ENCODE peak calls at places on chromosomes 16 and 17, in seven cellular contexts. One of them, this sample, is unnamed.

GRCh38 chr17:4485676-4486646 is 12.7 kb upstream of the SPNS2 start:
- DNase-seq in neuronal stem cell: no peak
- DNase-seq in H9: no peak
- DNase-seq in H1: no peak
- DNase-seq in IMR-90: no peak
- DNase-seq in mesenchymal stem cell: no peak
- DNase-seq in trophoblast cell: peak
- DNase-seq in this sample: no peak

GRCh38 chr17:20922128-20922670 is 120.6 kb downstream of the USP22 start:
- DNase-seq in H9: no peak
- DNase-seq in trophoblast cell: peak
- DNase-seq in neuronal stem cell: no peak
- DNase-seq in IMR-90: peak
- DNase-seq in H1: no peak
- DNase-seq in mesenchymal stem cell: peak
- DNase-seq in this sample: no peak

GRCh38 chr17:55420776-55421178 is 858 bp downstream of the MMD start:
- DNase-seq in trophoblast cell: no peak
- DNase-seq in mesenchymal stem cell: peak
- DNase-seq in H1: no peak
- DNase-seq in neuronal stem cell: peak
- DNase-seq in H9: no peak
- DNase-seq in IMR-90: no peak
- DNase-seq in this sample: peak

GRCh38 chr16:2716101-2716885 is 3.7 kb downstream of the PRSS27 start:
- DNase-seq in trophoblast cell: no peak
- DNase-seq in H1: no peak
- DNase-seq in IMR-90: no peak
- DNase-seq in neuronal stem cell: no peak
- DNase-seq in H9: no peak
- DNase-seq in mesenchymal stem cell: no peak
- DNase-seq in this sample: no peak

GRCh38 chr16:88477631-88478030 is 24.6 kb downstream of the ZFPM1 start:
- DNase-seq in H9: no peak
- DNase-seq in mesenchymal stem cell: no peak
- DNase-seq in trophoblast cell: no peak
- DNase-seq in neuronal stem cell: no peak
- DNase-seq in IMR-90: no peak
- DNase-seq in H1: no peak
- DNase-seq in this sample: no peak

GRCh38 chr17:59761385-59762021 is 54.0 kb downstream of the VMP1 start:
- DNase-seq in H1: no peak
- DNase-seq in trophoblast cell: peak
- DNase-seq in neuronal stem cell: peak
- DNase-seq in mesenchymal stem cell: peak
- DNase-seq in H9: no peak
- DNase-seq in IMR-90: peak
- DNase-seq in this sample: peak

GRCh38 chr17:77555741-77556291 is 402.7 kb upstream of the TNRC6C start:
- DNase-seq in trophoblast cell: no peak
- DNase-seq in H1: no peak
- DNase-seq in H9: no peak
- DNase-seq in neuronal stem cell: no peak
- DNase-seq in mesenchymal stem cell: no peak
- DNase-seq in IMR-90: no peak
- DNase-seq in this sample: no peak

GRCh38 chr16:73771196-73771595 is 525.4 kb upstream of the PSMD7 start:
- DNase-seq in H1: no peak
- DNase-seq in IMR-90: no peak
- DNase-seq in mesenchymal stem cell: no peak
- DNase-seq in neuronal stem cell: no peak
- DNase-seq in trophoblast cell: no peak
- DNase-seq in H9: no peak
- DNase-seq in this sample: no peak

GRCh38 chr16:2161911-2162310 is 6.3 kb downstream of the TRAF7 start:
- DNase-seq in H9: no peak
- DNase-seq in neuronal stem cell: no peak
- DNase-seq in H1: no peak
- DNase-seq in IMR-90: no peak
- DNase-seq in mesenchymal stem cell: no peak
- DNase-seq in trophoblast cell: no peak
- DNase-seq in this sample: no peak

GRCh38 chr17:7192271-7192937 is 13.2 kb upstream of the ASGR1 start:
- DNase-seq in IMR-90: no peak
- DNase-seq in trophoblast cell: no peak
- DNase-seq in mesenchymal stem cell: no peak
- DNase-seq in neuronal stem cell: no peak
- DNase-seq in H9: peak
- DNase-seq in H1: no peak
- DNase-seq in this sample: no peak

GRCh38 chr17:10767237-10767636 is 36.7 kb downstream of the TMEM238L start:
- DNase-seq in H9: no peak
- DNase-seq in neuronal stem cell: no peak
- DNase-seq in H1: no peak
- DNase-seq in IMR-90: no peak
- DNase-seq in mesenchymal stem cell: no peak
- DNase-seq in trophoblast cell: no peak
- DNase-seq in this sample: no peak

GRCh38 chr17:47298712-47299111 is 25.0 kb upstream of the EFCAB13 start:
- DNase-seq in H1: no peak
- DNase-seq in neuronal stem cell: no peak
- DNase-seq in trophoblast cell: no peak
- DNase-seq in mesenchymal stem cell: no peak
- DNase-seq in H9: no peak
- DNase-seq in IMR-90: no peak
- DNase-seq in this sample: no peak
- H2AK5ac ChIP-seq in H1: no peak
- H2AK5ac ChIP-seq in neuronal stem cell: no peak
- H2AK5ac ChIP-seq in trophoblast cell: no peak
- H2AK5ac ChIP-seq in mesenchymal stem cell: peak
- H2AK5ac ChIP-seq in H9: no peak
- H2AK5ac ChIP-seq in IMR-90: peak
- H2AK5ac ChIP-seq in this sample: no peak

GRCh38 chr16:77995843-77996455 is 26.4 kb upstream of the CLEC3A start:
- DNase-seq in H9: peak
- DNase-seq in IMR-90: no peak
- DNase-seq in neuronal stem cell: no peak
- DNase-seq in H1: no peak
- DNase-seq in mesenchymal stem cell: no peak
- DNase-seq in trophoblast cell: no peak
- DNase-seq in this sample: no peak

GRCh38 chr16:77991701-77992100 is 30.6 kb upstream of the CLEC3A start:
- DNase-seq in IMR-90: no peak
- DNase-seq in H1: no peak
- DNase-seq in trophoblast cell: no peak
- DNase-seq in mesenchymal stem cell: no peak
- DNase-seq in H9: peak
- DNase-seq in neuronal stem cell: no peak
- DNase-seq in this sample: peak

GRCh38 chr16:77993586-77993985 is 28.8 kb upstream of the CLEC3A start:
- DNase-seq in neuronal stem cell: no peak
- DNase-seq in IMR-90: peak
- DNase-seq in trophoblast cell: peak
- DNase-seq in mesenchymal stem cell: peak
- DNase-seq in H9: no peak
- DNase-seq in H1: no peak
- DNase-seq in this sample: peak

GRCh38 chr16:77998350-77999023 is 23.9 kb upstream of the CLEC3A start:
- DNase-seq in mesenchymal stem cell: no peak
- DNase-seq in trophoblast cell: no peak
- DNase-seq in IMR-90: no peak
- DNase-seq in neuronal stem cell: no peak
- DNase-seq in H9: no peak
- DNase-seq in H1: no peak
- DNase-seq in this sample: peak

GRCh38 chr16:77993111-77993571 is 29.2 kb upstream of the CLEC3A start:
- DNase-seq in trophoblast cell: peak
- DNase-seq in mesenchymal stem cell: peak
- DNase-seq in IMR-90: peak
- DNase-seq in H1: no peak
- DNase-seq in neuronal stem cell: no peak
- DNase-seq in H9: peak
- DNase-seq in this sample: peak
- H2AK5ac ChIP-seq in trophoblast cell: no peak
- H2AK5ac ChIP-seq in mesenchymal stem cell: no peak
- H2AK5ac ChIP-seq in IMR-90: no peak
- H2AK5ac ChIP-seq in H1: no peak
- H2AK5ac ChIP-seq in neuronal stem cell: no peak
- H2AK5ac ChIP-seq in H9: no peak
- H2AK5ac ChIP-seq in this sample: peak

GRCh38 chr17:62565817-62566216 is 61.7 kb upstream of the MRC2 start:
- DNase-seq in neuronal stem cell: no peak
- DNase-seq in H9: no peak
- DNase-seq in H1: no peak
- DNase-seq in mesenchymal stem cell: peak
- DNase-seq in trophoblast cell: peak
- DNase-seq in IMR-90: peak
- DNase-seq in this sample: no peak
- H2AK5ac ChIP-seq in neuronal stem cell: no peak
- H2AK5ac ChIP-seq in H9: no peak
- H2AK5ac ChIP-seq in H1: no peak
- H2AK5ac ChIP-seq in mesenchymal stem cell: no peak
- H2AK5ac ChIP-seq in trophoblast cell: no peak
- H2AK5ac ChIP-seq in IMR-90: no peak
- H2AK5ac ChIP-seq in this sample: no peak

DNA sequence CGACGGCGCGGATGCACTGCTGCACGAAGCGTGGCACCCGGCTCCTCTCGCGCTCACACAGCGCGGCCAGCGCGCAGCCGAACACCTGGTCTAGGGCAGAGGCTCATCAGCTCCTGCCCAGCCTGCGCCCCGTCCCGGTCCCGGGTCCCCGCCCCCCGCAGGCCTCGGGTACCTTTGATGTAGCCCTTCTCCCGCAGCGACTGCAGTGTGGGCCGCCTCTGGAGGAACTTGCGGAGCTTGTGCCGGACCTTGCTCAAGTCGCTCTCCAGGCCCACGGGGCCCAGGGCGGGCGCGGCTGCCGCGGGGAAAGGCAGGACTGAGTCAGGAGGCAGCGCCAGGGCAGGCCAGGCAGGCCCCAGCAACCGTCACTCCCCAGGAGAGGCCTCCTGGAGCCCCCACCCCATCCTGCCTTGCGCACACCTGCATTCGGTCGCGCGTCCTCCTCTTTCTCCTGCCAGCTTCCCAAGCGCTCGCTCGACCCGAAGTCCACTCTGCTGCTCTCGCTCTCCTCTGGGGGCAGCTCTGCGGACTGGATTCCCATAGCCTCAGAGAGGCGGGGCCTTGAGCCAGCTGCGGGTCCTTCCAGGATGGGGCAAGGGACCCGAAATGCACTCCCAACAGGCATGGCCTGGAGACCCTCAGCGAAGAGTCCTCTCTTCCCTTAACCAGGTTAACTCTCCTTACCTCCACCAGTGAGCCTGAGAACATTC is 36.0 kb downstream of the ARHGAP27 start:
- DNase-seq in H1: no peak
- DNase-seq in neuronal stem cell: no peak
- DNase-seq in trophoblast cell: no peak
- DNase-seq in mesenchymal stem cell: no peak
- DNase-seq in H9: peak
- DNase-seq in IMR-90: no peak
- DNase-seq in this sample: no peak
- H2AK5ac ChIP-seq in H1: no peak
- H2AK5ac ChIP-seq in neuronal stem cell: peak
- H2AK5ac ChIP-seq in trophoblast cell: no peak
- H2AK5ac ChIP-seq in mesenchymal stem cell: no peak
- H2AK5ac ChIP-seq in H9: no peak
- H2AK5ac ChIP-seq in IMR-90: no peak
- H2AK5ac ChIP-seq in this sample: no peak

GRCh38 chr16:643050-643368 is 1.4 kb downstream of the MCRIP2 start:
- DNase-seq in trophoblast cell: no peak
- DNase-seq in mesenchymal stem cell: no peak
- DNase-seq in H1: no peak
- DNase-seq in IMR-90: no peak
- DNase-seq in neuronal stem cell: no peak
- DNase-seq in H9: no peak
- DNase-seq in this sample: no peak
- H2AK5ac ChIP-seq in trophoblast cell: peak
- H2AK5ac ChIP-seq in mesenchymal stem cell: no peak
- H2AK5ac ChIP-seq in H1: no peak
- H2AK5ac ChIP-seq in IMR-90: peak
- H2AK5ac ChIP-seq in neuronal stem cell: peak
- H2AK5ac ChIP-seq in H9: no peak
- H2AK5ac ChIP-seq in this sample: no peak

GRCh38 chr16:83136924-83137323 is 510.2 kb downstream of the CDH13 start:
- DNase-seq in trophoblast cell: no peak
- DNase-seq in H1: no peak
- DNase-seq in neuronal stem cell: no peak
- DNase-seq in H9: no peak
- DNase-seq in mesenchymal stem cell: no peak
- DNase-seq in IMR-90: no peak
- DNase-seq in this sample: no peak
- H2AK5ac ChIP-seq in trophoblast cell: no peak
- H2AK5ac ChIP-seq in H1: no peak
- H2AK5ac ChIP-seq in neuronal stem cell: no peak
- H2AK5ac ChIP-seq in H9: no peak
- H2AK5ac ChIP-seq in mesenchymal stem cell: no peak
- H2AK5ac ChIP-seq in IMR-90: no peak
- H2AK5ac ChIP-seq in this sample: no peak